ENCODE peak calls at places on chromosomes 6 and 20, in seven cellular contexts. One of them, this sample, is unnamed.

GRCh38 chr20:7214081-7214740 is 446.7 kb downstream of the BMP2 start:
- DNase-seq in IMR-90: no peak
- DNase-seq in H1: peak
- DNase-seq in mesendoderm: peak
- DNase-seq in mesenchymal stem cell: no peak
- DNase-seq in H9: peak
- DNase-seq in trophoblast cell: no peak
- DNase-seq in this sample: peak

GRCh38 chr6:938271-939046 is 245.5 kb upstream of the EXOC2 start:
- DNase-seq in IMR-90: no peak
- DNase-seq in H1: no peak
- DNase-seq in mesendoderm: no peak
- DNase-seq in mesenchymal stem cell: no peak
- DNase-seq in H9: peak
- DNase-seq in trophoblast cell: no peak
- DNase-seq in this sample: no peak

GRCh38 chr20:4216142-4216735 is 200.9 kb upstream of the RNF24 start:
- DNase-seq in IMR-90: peak
- DNase-seq in H1: no peak
- DNase-seq in mesendoderm: no peak
- DNase-seq in mesenchymal stem cell: no peak
- DNase-seq in H9: no peak
- DNase-seq in trophoblast cell: peak
- DNase-seq in this sample: no peak

GRCh38 chr6:161727063-161727462 is 453.2 kb upstream of the AGPAT4 start:
- DNase-seq in IMR-90: no peak
- DNase-seq in H1: peak
- DNase-seq in mesendoderm: peak
- DNase-seq in mesenchymal stem cell: no peak
- DNase-seq in H9: peak
- DNase-seq in trophoblast cell: no peak
- DNase-seq in this sample: no peak

GRCh38 chr6:32168807-32169206 is 4.4 kb downstream of the EGFL8 start:
- DNase-seq in IMR-90: peak
- DNase-seq in H1: no peak
- DNase-seq in mesendoderm: no peak
- DNase-seq in mesenchymal stem cell: no peak
- DNase-seq in H9: no peak
- DNase-seq in trophoblast cell: no peak
- DNase-seq in this sample: no peak

GRCh38 chr6:38604700-38605099 is 35.0 kb downstream of the BTBD9 start:
- DNase-seq in IMR-90: peak
- DNase-seq in H1: no peak
- DNase-seq in mesendoderm: no peak
- DNase-seq in mesenchymal stem cell: peak
- DNase-seq in H9: no peak
- DNase-seq in trophoblast cell: no peak
- DNase-seq in this sample: no peak

GRCh38 chr20:64036346-64037198 is 590 bp downstream of the C20orf204 start:
- DNase-seq in IMR-90: peak
- DNase-seq in H1: no peak
- DNase-seq in mesendoderm: no peak
- DNase-seq in mesenchymal stem cell: no peak
- DNase-seq in H9: no peak
- DNase-seq in trophoblast cell: no peak
- DNase-seq in this sample: no peak

GRCh38 chr6:154408906-154409500 is 52.4 kb upstream of the IPCEF1 start:
- DNase-seq in IMR-90: peak
- DNase-seq in H1: no peak
- DNase-seq in mesendoderm: no peak
- DNase-seq in mesenchymal stem cell: peak
- DNase-seq in H9: no peak
- DNase-seq in trophoblast cell: peak
- DNase-seq in this sample: no peak

GRCh38 chr20:20466341-20466879 is 98.5 kb downstream of the INSM1 start:
- DNase-seq in IMR-90: peak
- DNase-seq in H1: no peak
- DNase-seq in mesendoderm: no peak
- DNase-seq in mesenchymal stem cell: peak
- DNase-seq in H9: no peak
- DNase-seq in trophoblast cell: peak
- DNase-seq in this sample: no peak

GRCh38 chr6:24883618-24884017 is 52.1 kb downstream of the RIPOR2 start:
- DNase-seq in IMR-90: peak
- DNase-seq in H1: no peak
- DNase-seq in mesendoderm: no peak
- DNase-seq in mesenchymal stem cell: peak
- DNase-seq in H9: no peak
- DNase-seq in trophoblast cell: no peak
- DNase-seq in this sample: no peak

GRCh38 chr20:50012282-50013263 is 29.8 kb downstream of the SNAI1 start:
- DNase-seq in IMR-90: no peak
- DNase-seq in H1: no peak
- DNase-seq in mesendoderm: peak
- DNase-seq in mesenchymal stem cell: no peak
- DNase-seq in H9: no peak
- DNase-seq in trophoblast cell: no peak
- DNase-seq in this sample: no peak

GRCh38 chr20:58598271-58599015 is 52.6 kb upstream of the STX16 start:
- DNase-seq in IMR-90: peak
- DNase-seq in H1: no peak
- DNase-seq in mesendoderm: no peak
- DNase-seq in mesenchymal stem cell: peak
- DNase-seq in H9: no peak
- DNase-seq in trophoblast cell: peak
- DNase-seq in this sample: no peak

GRCh38 chr6:130975325-130975724 is 87.7 kb downstream of the EPB41L2 start:
- DNase-seq in IMR-90: peak
- DNase-seq in H1: no peak
- DNase-seq in mesendoderm: no peak
- DNase-seq in mesenchymal stem cell: no peak
- DNase-seq in H9: no peak
- DNase-seq in trophoblast cell: no peak
- DNase-seq in this sample: no peak

GRCh38 chr6:126937426-126937825 is 181.0 kb upstream of the RSPO3 start:
- DNase-seq in IMR-90: no peak
- DNase-seq in H1: no peak
- DNase-seq in mesendoderm: no peak
- DNase-seq in mesenchymal stem cell: no peak
- DNase-seq in H9: no peak
- DNase-seq in trophoblast cell: no peak
- DNase-seq in this sample: no peak

GRCh38 chr6:147390909-147391536 is 117.5 kb upstream of the SAMD5 start:
- DNase-seq in IMR-90: peak
- DNase-seq in H1: no peak
- DNase-seq in mesendoderm: peak
- DNase-seq in mesenchymal stem cell: peak
- DNase-seq in H9: no peak
- DNase-seq in trophoblast cell: no peak
- DNase-seq in this sample: peak

GRCh38 chr6:168244961-168245551 is 74.5 kb downstream of the DACT2 start:
- DNase-seq in IMR-90: no peak
- DNase-seq in H1: no peak
- DNase-seq in mesendoderm: no peak
- DNase-seq in mesenchymal stem cell: no peak
- DNase-seq in H9: no peak
- DNase-seq in trophoblast cell: no peak
- DNase-seq in this sample: no peak

GRCh38 chr6:127515234-127515793 is 3.8 kb downstream of the MTCL3 start:
- DNase-seq in IMR-90: no peak
- DNase-seq in H1: peak
- DNase-seq in mesendoderm: peak
- DNase-seq in mesenchymal stem cell: no peak
- DNase-seq in H9: peak
- DNase-seq in trophoblast cell: no peak
- DNase-seq in this sample: peak

GRCh38 chr6:142476446-142476845 is 174.6 kb downstream of the ADGRG6 start:
- DNase-seq in IMR-90: no peak
- DNase-seq in H1: no peak
- DNase-seq in mesendoderm: no peak
- DNase-seq in mesenchymal stem cell: no peak
- DNase-seq in H9: no peak
- DNase-seq in trophoblast cell: no peak
- DNase-seq in this sample: no peak

GRCh38 chr6:22737331-22737730 is 168.0 kb downstream of the HDGFL1 start:
- DNase-seq in IMR-90: peak
- DNase-seq in H1: peak
- DNase-seq in mesendoderm: peak
- DNase-seq in mesenchymal stem cell: peak
- DNase-seq in H9: peak
- DNase-seq in trophoblast cell: peak
- DNase-seq in this sample: peak

GRCh38 chr20:16314722-16315121 is 258.5 kb downstream of the KIF16B start:
- DNase-seq in IMR-90: no peak
- DNase-seq in H1: no peak
- DNase-seq in mesendoderm: no peak
- DNase-seq in mesenchymal stem cell: no peak
- DNase-seq in H9: no peak
- DNase-seq in trophoblast cell: no peak
- DNase-seq in this sample: no peak
- H2BK120ac ChIP-seq in IMR-90: no peak
- H2BK120ac ChIP-seq in H1: no peak
- H2BK120ac ChIP-seq in mesendoderm: no peak
- H2BK120ac ChIP-seq in mesenchymal stem cell: no peak
- H2BK120ac ChIP-seq in H9: no peak
- H2BK120ac ChIP-seq in trophoblast cell: no peak
- H2BK120ac ChIP-seq in this sample: no peak

GRCh38 chr20:17446171-17446570 is 85.0 kb downstream of the BFSP1 start:
- DNase-seq in IMR-90: no peak
- DNase-seq in H1: no peak
- DNase-seq in mesendoderm: no peak
- DNase-seq in mesenchymal stem cell: no peak
- DNase-seq in H9: no peak
- DNase-seq in trophoblast cell: no peak
- DNase-seq in this sample: no peak

GRCh38 chr20:17445561-17445960 is 85.6 kb downstream of the BFSP1 start:
- DNase-seq in IMR-90: no peak
- DNase-seq in H1: no peak
- DNase-seq in mesendoderm: no peak
- DNase-seq in mesenchymal stem cell: no peak
- DNase-seq in H9: no peak
- DNase-seq in trophoblast cell: no peak
- DNase-seq in this sample: no peak

GRCh38 chr20:17452441-17452840 is 78.7 kb downstream of the BFSP1 start:
- DNase-seq in IMR-90: no peak
- DNase-seq in H1: no peak
- DNase-seq in mesendoderm: no peak
- DNase-seq in mesenchymal stem cell: no peak
- DNase-seq in H9: no peak
- DNase-seq in trophoblast cell: no peak
- DNase-seq in this sample: no peak

GRCh38 chr20:17448071-17448470 is 83.1 kb downstream of the BFSP1 start:
- DNase-seq in IMR-90: no peak
- DNase-seq in H1: no peak
- DNase-seq in mesendoderm: no peak
- DNase-seq in mesenchymal stem cell: no peak
- DNase-seq in H9: no peak
- DNase-seq in trophoblast cell: no peak
- DNase-seq in this sample: no peak

DNA sequence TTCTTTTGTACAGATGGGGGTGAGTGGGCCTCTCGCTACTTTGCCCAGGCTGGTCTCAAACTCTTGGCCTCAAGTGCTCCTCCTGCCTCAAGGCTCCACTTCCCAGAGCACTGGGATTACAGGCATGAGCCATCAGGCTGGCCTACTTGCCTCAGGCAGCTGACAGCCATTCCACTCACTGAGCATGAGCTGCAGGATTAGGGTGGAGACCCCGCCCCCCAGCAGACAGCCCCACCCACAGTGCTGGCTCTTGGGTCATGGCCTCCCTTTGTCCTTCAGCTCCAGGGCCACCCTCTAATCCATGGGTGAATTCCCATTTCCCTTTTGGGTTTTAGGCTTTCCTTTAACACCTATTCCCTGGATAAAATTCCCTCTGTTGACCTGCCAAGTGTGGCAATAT is 82.1 kb downstream of the BFSP1 start:
- DNase-seq in IMR-90: no peak
- DNase-seq in H1: no peak
- DNase-seq in mesendoderm: peak
- DNase-seq in mesenchymal stem cell: no peak
- DNase-seq in H9: no peak
- DNase-seq in trophoblast cell: no peak
- DNase-seq in this sample: no peak
- H2BK120ac ChIP-seq in IMR-90: no peak
- H2BK120ac ChIP-seq in H1: no peak
- H2BK120ac ChIP-seq in mesendoderm: no peak
- H2BK120ac ChIP-seq in mesenchymal stem cell: no peak
- H2BK120ac ChIP-seq in H9: no peak
- H2BK120ac ChIP-seq in trophoblast cell: no peak
- H2BK120ac ChIP-seq in this sample: no peak

DNA sequence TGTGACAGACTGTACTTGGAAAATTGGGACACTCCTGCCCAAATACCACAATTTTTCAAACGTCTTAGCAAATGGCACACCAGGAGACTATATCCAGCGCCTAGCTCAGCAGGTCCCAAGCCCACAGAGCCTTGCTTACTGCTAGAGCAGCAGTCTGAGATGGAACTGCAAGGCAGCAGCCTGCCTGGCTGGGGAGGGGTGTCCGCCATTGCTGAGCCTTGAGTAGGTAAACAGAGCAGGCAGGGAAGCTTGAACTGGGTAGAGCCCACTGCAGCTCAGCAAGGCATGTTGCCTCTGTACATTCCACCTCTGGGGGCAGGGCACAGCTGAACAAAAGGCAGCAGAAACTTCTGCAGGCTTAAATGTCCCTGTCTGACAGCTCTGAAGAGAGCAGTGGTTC is 1003.3 kb upstream of the MAP3K7 start:
- DNase-seq in IMR-90: no peak
- DNase-seq in H1: no peak
- DNase-seq in mesendoderm: no peak
- DNase-seq in mesenchymal stem cell: no peak
- DNase-seq in H9: no peak
- DNase-seq in trophoblast cell: no peak
- DNase-seq in this sample: no peak
- H2BK120ac ChIP-seq in IMR-90: no peak
- H2BK120ac ChIP-seq in H1: no peak
- H2BK120ac ChIP-seq in mesendoderm: no peak
- H2BK120ac ChIP-seq in mesenchymal stem cell: no peak
- H2BK120ac ChIP-seq in H9: no peak
- H2BK120ac ChIP-seq in trophoblast cell: no peak
- H2BK120ac ChIP-seq in this sample: no peak

GRCh38 chr20:24485981-24486380 is 16.6 kb downstream of the SYNDIG1 start:
- DNase-seq in IMR-90: no peak
- DNase-seq in H1: no peak
- DNase-seq in mesendoderm: no peak
- DNase-seq in mesenchymal stem cell: no peak
- DNase-seq in H9: peak
- DNase-seq in trophoblast cell: no peak
- DNase-seq in this sample: no peak

GRCh38 chr20:24488064-24488799 is 18.8 kb downstream of the SYNDIG1 start:
- DNase-seq in IMR-90: no peak
- DNase-seq in H1: no peak
- DNase-seq in mesendoderm: no peak
- DNase-seq in mesenchymal stem cell: no peak
- DNase-seq in H9: peak
- DNase-seq in trophoblast cell: no peak
- DNase-seq in this sample: no peak

GRCh38 chr20:24487648-24488047 is 18.2 kb downstream of the SYNDIG1 start:
- DNase-seq in IMR-90: no peak
- DNase-seq in H1: no peak
- DNase-seq in mesendoderm: no peak
- DNase-seq in mesenchymal stem cell: no peak
- DNase-seq in H9: peak
- DNase-seq in trophoblast cell: no peak
- DNase-seq in this sample: no peak

GRCh38 chr20:24488800-24489175 is 19.4 kb downstream of the SYNDIG1 start:
- DNase-seq in IMR-90: no peak
- DNase-seq in H1: no peak
- DNase-seq in mesendoderm: no peak
- DNase-seq in mesenchymal stem cell: no peak
- DNase-seq in H9: peak
- DNase-seq in trophoblast cell: no peak
- DNase-seq in this sample: no peak

GRCh38 chr20:24487240-24487639 is 17.8 kb downstream of the SYNDIG1 start:
- DNase-seq in IMR-90: no peak
- DNase-seq in H1: no peak
- DNase-seq in mesendoderm: no peak
- DNase-seq in mesenchymal stem cell: no peak
- DNase-seq in H9: peak
- DNase-seq in trophoblast cell: no peak
- DNase-seq in this sample: no peak
- H2BK120ac ChIP-seq in IMR-90: no peak
- H2BK120ac ChIP-seq in H1: no peak
- H2BK120ac ChIP-seq in mesendoderm: no peak
- H2BK120ac ChIP-seq in mesenchymal stem cell: no peak
- H2BK120ac ChIP-seq in H9: no peak
- H2BK120ac ChIP-seq in trophoblast cell: no peak
- H2BK120ac ChIP-seq in this sample: no peak